ENCODE peak calls at places on chromosome 4, in nine cellular contexts. E is cardiac muscle cell, A is lower lobe of right lung, I is BE2C, U is A549, F is fibroblast of the aortic adventitia, B is tibial nerve, Z is testis, D is suprapubic skin. V is an unnamed sample.

GRCh38 chr4:24476209-24476781 is 108.1 kb downstream of the DHX15 start:
- DNase-seq in E (peak), A (no peak), I (no peak), U (no peak), F (peak), B (no peak), Z (no peak), D (no peak), V (peak)

GRCh38 chr4:67702166-67702565 is 1.2 kb upstream of the UBA6 start:
- DNase-seq in E (no peak), A (no peak), I (no peak), U (no peak), F (no peak), B (no peak), Z (no peak), D (no peak), V (no peak)

GRCh38 chr4:6969826-6970800 is 60.5 kb downstream of the TBC1D14 start:
- DNase-seq in E (no peak), A (no peak), I (no peak), U (no peak), F (no peak), B (no peak), Z (no peak), D (no peak), V (no peak)

GRCh38 chr4:184250795-184251679 is 33.4 kb upstream of the ENPP6 start:
- DNase-seq in E (peak), A (no peak), I (peak), U (peak), F (peak), B (no peak), Z (no peak), D (no peak), V (peak)

GRCh38 chr4:148430847-148431246 is 11.4 kb downstream of the NR3C2 start:
- DNase-seq in E (no peak), A (no peak), I (no peak), U (no peak), F (no peak), B (no peak), Z (no peak), D (no peak), V (no peak)

GRCh38 chr4:93018243-93018642 is 714.5 kb downstream of the GRID2 start:
- DNase-seq in E (no peak), A (no peak), I (no peak), U (no peak), F (no peak), B (no peak), Z (no peak), D (no peak), V (no peak)

GRCh38 chr4:26873391-26874026 is 12.9 kb downstream of the STIM2 start:
- DNase-seq in E (no peak), A (no peak), I (no peak), U (no peak), F (no peak), B (no peak), Z (no peak), D (no peak), V (no peak)

GRCh38 chr4:54937501-54937900 is 187.9 kb downstream of the KDR start:
- DNase-seq in E (peak), A (no peak), I (no peak), U (no peak), F (no peak), B (no peak), Z (no peak), D (no peak), V (no peak)

GRCh38 chr4:6573986-6574746 is 823 bp upstream of the MAN2B2 start:
- DNase-seq in E (no peak), A (no peak), I (no peak), U (no peak), F (no peak), B (no peak), Z (no peak), D (no peak), V (peak)

GRCh38 chr4:173287486-173287885 is 46.7 kb downstream of the HMGB2 start:
- DNase-seq in E (no peak), A (no peak), I (no peak), U (no peak), F (no peak), B (no peak), Z (no peak), D (no peak), V (no peak)

GRCh38 chr4:123488916-123489315 is 92.3 kb downstream of the SPRY1 start:
- DNase-seq in E (peak), A (no peak), I (no peak), U (peak), F (peak), B (no peak), Z (no peak), D (no peak), V (peak)

GRCh38 chr4:163161536-163162205 is 5.0 kb downstream of the NAF1 start:
- DNase-seq in E (peak), A (no peak), I (no peak), U (no peak), F (peak), B (no peak), Z (no peak), D (no peak), V (no peak)

GRCh38 chr4:146927710-146928109 is 18.0 kb downstream of the TTC29 start:
- DNase-seq in E (no peak), A (no peak), I (no peak), U (no peak), F (no peak), B (no peak), Z (no peak), D (no peak), V (no peak)

GRCh38 chr4:105155426-105155825 is 8.8 kb downstream of the TET2 start:
- DNase-seq in E (peak), A (no peak), I (no peak), U (no peak), F (peak), B (no peak), Z (no peak), D (no peak), V (no peak)

GRCh38 chr4:142550955-142551354 is 295.1 kb downstream of the INPP4B start:
- DNase-seq in E (no peak), A (no peak), I (no peak), U (no peak), F (no peak), B (no peak), Z (no peak), D (no peak), V (no peak)

GRCh38 chr4:20299515-20299914 is 47.8 kb downstream of the SLIT2 start:
- DNase-seq in E (peak), A (no peak), I (peak), U (no peak), F (peak), B (no peak), Z (no peak), D (no peak), V (peak)

GRCh38 chr4:151169223-151169622 is 69.8 kb downstream of the RPS3A start:
- DNase-seq in E (peak), A (no peak), I (peak), U (no peak), F (peak), B (peak), Z (peak), D (peak), V (no peak)

GRCh38 chr4:109872065-109872464 is 24.2 kb downstream of the LRIT3 start:
- DNase-seq in E (no peak), A (no peak), I (no peak), U (no peak), F (no peak), B (no peak), Z (no peak), D (no peak), V (no peak)

GRCh38 chr4:61199869-61200194 is 294 bp upstream of the ADGRL3 start:
- DNase-seq in E (no peak), A (no peak), I (no peak), U (no peak), F (no peak), B (no peak), Z (no peak), D (no peak), V (no peak)

GRCh38 chr4:150310159-150310895 is 232.1 kb downstream of the DCLK2 start:
- DNase-seq in E (peak), A (no peak), I (no peak), U (no peak), F (peak), B (no peak), Z (no peak), D (no peak), V (no peak)

GRCh38 chr4:144816668-144817067 is 170.7 kb downstream of the HHIP start:
- DNase-seq in E (no peak), A (no peak), I (no peak), U (no peak), F (no peak), B (no peak), Z (no peak), D (no peak), V (no peak)

GRCh38 chr4:15754323-15754722 is 23.8 kb upstream of the CD38 start:
- DNase-seq in E (peak), A (no peak), I (no peak), U (no peak), F (peak), B (no peak), Z (no peak), D (no peak), V (peak)

DNA sequence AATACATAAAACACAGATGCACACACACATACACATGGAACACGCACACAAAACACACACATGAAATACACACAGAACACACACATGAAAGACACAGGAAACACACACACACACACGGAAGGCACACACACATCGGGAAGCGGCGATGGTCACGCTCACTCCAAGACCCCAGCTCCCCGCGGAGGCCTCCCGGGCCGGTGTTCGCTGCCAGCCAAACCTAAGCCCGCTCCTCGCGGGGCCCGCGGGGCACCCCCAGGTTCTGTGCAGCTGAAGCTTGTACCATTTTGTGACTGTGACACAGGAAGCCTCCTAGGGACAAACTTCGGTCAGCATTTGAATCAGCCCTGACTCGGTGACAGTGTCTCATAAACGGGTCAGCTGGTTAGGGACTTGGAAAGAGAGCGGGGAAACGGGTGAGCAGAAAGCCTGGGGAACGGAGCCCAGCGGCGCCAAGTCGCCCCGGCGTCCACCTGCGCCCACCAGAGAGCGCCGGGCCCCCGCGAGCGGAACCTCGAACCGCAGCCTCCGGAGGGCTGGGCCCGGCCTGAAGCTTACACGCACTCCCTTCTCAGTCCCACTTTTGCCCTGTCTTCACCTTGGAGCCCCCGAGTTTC is 32.2 kb downstream of the F11 start:
- DNase-seq in E (no peak), A (no peak), I (no peak), U (no peak), F (no peak), B (no peak), Z (no peak), D (no peak), V (no peak)
- TF ChIP-seq CTCF in E (no peak), A (no peak), I (no peak), U (no peak), F (no peak), B (no peak), Z (no peak), D (no peak), V (no peak)

GRCh38 chr4:42412251-42412650 is 15.0 kb downstream of the SHISA3 start:
- DNase-seq in E (peak), A (no peak), I (no peak), U (no peak), F (peak), B (no peak), Z (no peak), D (no peak), V (no peak)
- H3K4me3 ChIP-seq in E (no peak), A (no peak), I (no peak), U (no peak), F (peak), B (no peak), Z (no peak), D (no peak), V (no peak)

GRCh38 chr4:76581276-76581675 is 146.2 kb downstream of the SHROOM3 start:
- DNase-seq in E (no peak), A (no peak), I (no peak), U (no peak), F (no peak), B (no peak), Z (no peak), D (no peak), V (no peak)

GRCh38 chr4:76578002-76578560 is 143.1 kb downstream of the SHROOM3 start:
- DNase-seq in E (no peak), A (no peak), I (no peak), U (no peak), F (no peak), B (no peak), Z (no peak), D (no peak), V (no peak)

GRCh38 chr4:76572224-76572623 is 137.2 kb downstream of the SHROOM3 start:
- DNase-seq in E (no peak), A (no peak), I (no peak), U (no peak), F (no peak), B (no peak), Z (no peak), D (no peak), V (no peak)

GRCh38 chr4:76579596-76580375 is 144.8 kb downstream of the SHROOM3 start:
- DNase-seq in E (no peak), A (no peak), I (peak), U (no peak), F (no peak), B (no peak), Z (no peak), D (no peak), V (no peak)

GRCh38 chr4:76576824-76577223 is 141.8 kb downstream of the SHROOM3 start:
- DNase-seq in E (no peak), A (no peak), I (no peak), U (no peak), F (no peak), B (no peak), Z (no peak), D (no peak), V (no peak)
- TF ChIP-seq CTCF in E (no peak), A (no peak), I (no peak), U (no peak), F (no peak), B (no peak), Z (no peak), D (no peak), V (no peak)

GRCh38 chr4:182540496-182540895 is 297.3 kb downstream of the TENM3 start:
- DNase-seq in E (no peak), A (no peak), I (no peak), U (no peak), F (no peak), B (no peak), Z (no peak), D (no peak), V (no peak)

GRCh38 chr4:182533948-182534347 is 290.7 kb downstream of the TENM3 start:
- DNase-seq in E (peak), A (no peak), I (no peak), U (no peak), F (peak), B (no peak), Z (no peak), D (no peak), V (no peak)

GRCh38 chr4:182537031-182537617 is 293.9 kb downstream of the TENM3 start:
- DNase-seq in E (no peak), A (no peak), I (no peak), U (no peak), F (no peak), B (no peak), Z (no peak), D (no peak), V (no peak)

GRCh38 chr4:182531555-182532162 is 288.5 kb downstream of the TENM3 start:
- DNase-seq in E (no peak), A (no peak), I (no peak), U (no peak), F (no peak), B (no peak), Z (no peak), D (no peak), V (no peak)

GRCh38 chr4:182536221-182536620 is 293.0 kb downstream of the TENM3 start:
- DNase-seq in E (no peak), A (no peak), I (no peak), U (no peak), F (no peak), B (no peak), Z (no peak), D (no peak), V (no peak)
- H3K4me3 ChIP-seq in E (no peak), A (no peak), I (no peak), U (no peak), F (no peak), B (no peak), Z (no peak), D (no peak), V (no peak)

DNA sequence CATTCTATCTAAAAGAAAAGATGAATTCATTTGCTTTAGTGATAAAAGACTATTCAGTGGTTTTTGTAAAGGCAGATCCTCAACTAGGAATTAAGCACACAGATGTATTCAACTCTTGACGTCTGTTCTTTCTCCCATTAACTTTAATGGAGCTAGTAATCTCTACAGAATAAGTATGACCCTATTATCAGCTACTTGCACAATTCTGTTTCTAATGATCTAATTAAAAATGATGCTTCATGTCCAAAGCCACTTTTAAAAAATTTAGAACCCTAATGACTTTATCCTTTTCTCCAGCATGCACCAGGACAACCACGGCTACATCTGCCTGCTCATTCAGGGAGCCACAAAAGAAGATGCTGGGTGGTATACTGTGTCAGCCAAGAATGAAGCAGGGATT is 85.4 kb downstream of the CBR4 start:
- DNase-seq in E (no peak), A (no peak), I (peak), U (no peak), F (no peak), B (no peak), Z (no peak), D (no peak), V (no peak)
- TF ChIP-seq CTCF in E (no peak), A (no peak), I (no peak), U (no peak), F (no peak), B (no peak), Z (no peak), D (no peak), V (no peak)

DNA sequence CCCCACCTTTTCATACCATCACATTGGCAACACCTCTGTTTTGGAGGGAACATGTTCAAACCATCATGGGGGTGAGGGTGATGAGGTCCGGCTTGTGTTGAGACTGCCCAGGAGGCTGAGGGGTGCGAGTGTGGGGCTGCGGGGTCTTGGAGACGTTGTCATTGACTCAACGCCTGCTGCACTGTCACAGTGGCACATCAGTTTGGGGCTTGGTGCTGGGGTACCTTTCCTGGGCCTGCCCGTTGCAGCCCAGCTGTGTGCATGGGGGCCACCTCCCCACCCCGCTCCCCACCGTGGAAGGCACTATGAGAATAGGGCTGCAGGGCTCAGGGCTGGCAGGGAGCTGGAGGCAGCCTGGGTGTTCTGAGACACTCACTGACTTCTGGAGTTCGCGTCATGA is 2.3 kb downstream of the HTRA3 start:
- DNase-seq in E (no peak), A (no peak), I (no peak), U (no peak), F (no peak), B (no peak), Z (no peak), D (no peak), V (no peak)
- H3K4me3 ChIP-seq in E (no peak), A (peak), I (no peak), U (no peak), F (no peak), B (no peak), Z (no peak), D (peak), V (no peak)

GRCh38 chr4:131091896-131092295 is 1995.9 kb downstream of the C4orf33 start:
- DNase-seq in E (peak), A (no peak), I (no peak), U (no peak), F (peak), B (no peak), Z (no peak), D (no peak), V (peak)
- TF ChIP-seq CTCF in E (peak), A (no peak), I (peak), U (peak), F (peak), B (no peak), Z (no peak), D (peak), V (no peak)

DNA sequence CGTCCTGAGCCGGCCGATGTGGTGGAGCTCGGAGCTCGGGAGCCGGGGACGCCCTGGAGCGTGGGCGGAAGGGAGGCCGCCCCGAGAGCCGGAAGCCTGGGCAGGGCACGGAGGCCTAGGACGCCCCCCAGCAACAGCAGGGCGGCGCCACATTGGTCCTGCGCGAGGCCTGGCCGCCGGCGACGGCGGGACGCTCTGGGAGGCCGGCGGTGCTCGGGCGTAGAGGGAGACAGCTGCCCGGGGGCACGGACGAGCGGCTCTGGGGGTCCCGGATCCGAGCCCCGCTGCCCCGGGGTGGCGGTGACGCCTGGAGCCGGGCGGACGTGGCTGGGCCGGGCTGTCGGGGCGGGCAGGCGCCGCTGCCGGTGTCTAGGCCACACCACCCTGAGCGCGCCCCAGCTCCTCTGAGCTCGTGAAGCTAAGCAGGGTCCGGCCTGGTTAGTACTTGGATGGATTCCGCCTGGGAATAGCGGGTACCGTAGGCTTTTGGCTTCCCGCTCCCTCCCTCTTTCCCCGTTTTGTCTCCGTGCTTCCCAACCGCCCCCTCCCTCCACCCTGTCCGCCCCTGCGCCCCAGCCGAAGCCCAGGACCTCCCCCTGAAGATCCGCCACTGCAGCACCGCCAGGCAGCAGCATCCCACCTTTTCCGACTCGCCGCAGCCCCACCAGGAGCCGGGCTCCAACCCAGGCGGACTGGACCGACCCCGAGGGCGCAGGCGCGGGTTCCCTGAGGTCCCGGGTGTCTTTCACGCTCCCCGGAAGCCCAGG is 12.1 kb downstream of the FRG2 start:
- DNase-seq in E (peak), A (peak), I (peak), U (no peak), F (no peak), B (no peak), Z (no peak), D (no peak), V (no peak)
- H3K4me3 ChIP-seq in E (peak), A (peak), I (peak), U (peak), F (no peak), B (no peak), Z (peak), D (peak), V (no peak)